ENCODE peak calls at places on chromosome 15, in seven cellular contexts. One of them, this sample, is unnamed.

GRCh38 chr15:40523611-40524010 is 41.2 kb downstream of the CCDC32 start:
- DNase-seq in IMR-90: no peak
- DNase-seq in Right ventricle myocardium superior: no peak
- DNase-seq in T1000: no peak
- DNase-seq in Caki2: no peak
- DNase-seq in A673: no peak
- DNase-seq in ovary: no peak
- DNase-seq in this sample: no peak

GRCh38 chr15:64740361-64741170 is 34.8 kb downstream of the RBPMS2 start:
- DNase-seq in IMR-90: peak
- DNase-seq in Right ventricle myocardium superior: peak
- DNase-seq in T1000: no peak
- DNase-seq in Caki2: no peak
- DNase-seq in A673: peak
- DNase-seq in ovary: peak
- DNase-seq in this sample: no peak

GRCh38 chr15:34986326-34987181 is 1.5 kb downstream of the ZNF770 start:
- DNase-seq in IMR-90: no peak
- DNase-seq in Right ventricle myocardium superior: no peak
- DNase-seq in T1000: no peak
- DNase-seq in Caki2: peak
- DNase-seq in A673: no peak
- DNase-seq in ovary: no peak
- DNase-seq in this sample: no peak

GRCh38 chr15:40927497-40928346 is 1.4 kb upstream of the DLL4 start:
- DNase-seq in IMR-90: no peak
- DNase-seq in Right ventricle myocardium superior: peak
- DNase-seq in T1000: no peak
- DNase-seq in Caki2: no peak
- DNase-seq in A673: no peak
- DNase-seq in ovary: no peak
- DNase-seq in this sample: no peak

GRCh38 chr15:50046159-50046558 is 72.9 kb downstream of the ATP8B4 start:
- DNase-seq in IMR-90: no peak
- DNase-seq in Right ventricle myocardium superior: no peak
- DNase-seq in T1000: no peak
- DNase-seq in Caki2: no peak
- DNase-seq in A673: no peak
- DNase-seq in ovary: no peak
- DNase-seq in this sample: no peak

GRCh38 chr15:39744334-39745103 is 38.1 kb downstream of the FSIP1 start:
- DNase-seq in IMR-90: no peak
- DNase-seq in Right ventricle myocardium superior: no peak
- DNase-seq in T1000: no peak
- DNase-seq in Caki2: no peak
- DNase-seq in A673: no peak
- DNase-seq in ovary: no peak
- DNase-seq in this sample: no peak

GRCh38 chr15:41934843-41935242 is 37.5 kb downstream of the EHD4 start:
- DNase-seq in IMR-90: no peak
- DNase-seq in Right ventricle myocardium superior: no peak
- DNase-seq in T1000: no peak
- DNase-seq in Caki2: no peak
- DNase-seq in A673: peak
- DNase-seq in ovary: no peak
- DNase-seq in this sample: no peak

GRCh38 chr15:74786659-74787165 is 4.8 kb downstream of the CSK start:
- DNase-seq in IMR-90: no peak
- DNase-seq in Right ventricle myocardium superior: peak
- DNase-seq in T1000: no peak
- DNase-seq in Caki2: no peak
- DNase-seq in A673: no peak
- DNase-seq in ovary: no peak
- DNase-seq in this sample: no peak

GRCh38 chr15:70274908-70275307 is 177.2 kb upstream of the TLE3 start:
- DNase-seq in IMR-90: no peak
- DNase-seq in Right ventricle myocardium superior: no peak
- DNase-seq in T1000: no peak
- DNase-seq in Caki2: no peak
- DNase-seq in A673: no peak
- DNase-seq in ovary: no peak
- DNase-seq in this sample: no peak

GRCh38 chr15:99731336-99732267 is 1.6 kb downstream of the LYSMD4 start:
- DNase-seq in IMR-90: no peak
- DNase-seq in Right ventricle myocardium superior: no peak
- DNase-seq in T1000: no peak
- DNase-seq in Caki2: no peak
- DNase-seq in A673: no peak
- DNase-seq in ovary: no peak
- DNase-seq in this sample: no peak

GRCh38 chr15:36278219-36278618 is 301.2 kb upstream of the CDIN1 start:
- DNase-seq in IMR-90: peak
- DNase-seq in Right ventricle myocardium superior: no peak
- DNase-seq in T1000: no peak
- DNase-seq in Caki2: peak
- DNase-seq in A673: peak
- DNase-seq in ovary: no peak
- DNase-seq in this sample: no peak

GRCh38 chr15:89587955-89588354 is 12.7 kb downstream of the TICRR start:
- DNase-seq in IMR-90: peak
- DNase-seq in Right ventricle myocardium superior: no peak
- DNase-seq in T1000: no peak
- DNase-seq in Caki2: no peak
- DNase-seq in A673: peak
- DNase-seq in ovary: no peak
- DNase-seq in this sample: no peak

GRCh38 chr15:52277575-52277974 is 18.0 kb downstream of the MYO5C start:
- DNase-seq in IMR-90: no peak
- DNase-seq in Right ventricle myocardium superior: no peak
- DNase-seq in T1000: no peak
- DNase-seq in Caki2: no peak
- DNase-seq in A673: no peak
- DNase-seq in ovary: no peak
- DNase-seq in this sample: no peak

GRCh38 chr15:63791236-63791635 is 42.5 kb downstream of the HERC1 start:
- DNase-seq in IMR-90: peak
- DNase-seq in Right ventricle myocardium superior: no peak
- DNase-seq in T1000: no peak
- DNase-seq in Caki2: no peak
- DNase-seq in A673: no peak
- DNase-seq in ovary: no peak
- DNase-seq in this sample: no peak

GRCh38 chr15:70186152-70186551 is 88.4 kb upstream of the TLE3 start:
- DNase-seq in IMR-90: no peak
- DNase-seq in Right ventricle myocardium superior: no peak
- DNase-seq in T1000: no peak
- DNase-seq in Caki2: no peak
- DNase-seq in A673: peak
- DNase-seq in ovary: no peak
- DNase-seq in this sample: no peak

GRCh38 chr15:52800852-52801747 is 11.0 kb upstream of the ONECUT1 start:
- DNase-seq in IMR-90: no peak
- DNase-seq in Right ventricle myocardium superior: no peak
- DNase-seq in T1000: no peak
- DNase-seq in Caki2: no peak
- DNase-seq in A673: no peak
- DNase-seq in ovary: no peak
- DNase-seq in this sample: no peak

GRCh38 chr15:85354432-85354831 is 26.0 kb upstream of the AKAP13 start:
- DNase-seq in IMR-90: peak
- DNase-seq in Right ventricle myocardium superior: no peak
- DNase-seq in T1000: peak
- DNase-seq in Caki2: peak
- DNase-seq in A673: peak
- DNase-seq in ovary: no peak
- DNase-seq in this sample: no peak

GRCh38 chr15:44094776-44095175 is 100.3 kb downstream of the FRMD5 start:
- DNase-seq in IMR-90: no peak
- DNase-seq in Right ventricle myocardium superior: no peak
- DNase-seq in T1000: no peak
- DNase-seq in Caki2: no peak
- DNase-seq in A673: peak
- DNase-seq in ovary: no peak
- DNase-seq in this sample: no peak

GRCh38 chr15:60745469-60745971 is 266.6 kb upstream of the ICE2 start:
- DNase-seq in IMR-90: peak
- DNase-seq in Right ventricle myocardium superior: peak
- DNase-seq in T1000: no peak
- DNase-seq in Caki2: no peak
- DNase-seq in A673: peak
- DNase-seq in ovary: peak
- DNase-seq in this sample: no peak

GRCh38 chr15:40112789-40113188 is 4.1 kb upstream of the BMF start:
- DNase-seq in IMR-90: no peak
- DNase-seq in Right ventricle myocardium superior: no peak
- DNase-seq in T1000: no peak
- DNase-seq in Caki2: no peak
- DNase-seq in A673: no peak
- DNase-seq in ovary: no peak
- DNase-seq in this sample: no peak

GRCh38 chr15:32908921-32909320 is 191.1 kb downstream of the GREM1 start:
- DNase-seq in IMR-90: no peak
- DNase-seq in Right ventricle myocardium superior: no peak
- DNase-seq in T1000: no peak
- DNase-seq in Caki2: no peak
- DNase-seq in A673: no peak
- DNase-seq in ovary: no peak
- DNase-seq in this sample: no peak

GRCh38 chr15:88243895-88244787 is 12.4 kb downstream of the NTRK3 start:
- DNase-seq in IMR-90: peak
- DNase-seq in Right ventricle myocardium superior: no peak
- DNase-seq in T1000: no peak
- DNase-seq in Caki2: peak
- DNase-seq in A673: peak
- DNase-seq in ovary: no peak
- DNase-seq in this sample: no peak

GRCh38 chr15:101459579-101460300 is 29.8 kb downstream of the PCSK6 start:
- DNase-seq in IMR-90: no peak
- DNase-seq in Right ventricle myocardium superior: no peak
- DNase-seq in T1000: no peak
- DNase-seq in Caki2: no peak
- DNase-seq in A673: no peak
- DNase-seq in ovary: no peak
- DNase-seq in this sample: no peak

GRCh38 chr15:21261396-21261964 is 178.8 kb downstream of the POTEB3 start:
- DNase-seq in IMR-90: no peak
- DNase-seq in Right ventricle myocardium superior: peak
- DNase-seq in T1000: no peak
- DNase-seq in Caki2: no peak
- DNase-seq in A673: peak
- DNase-seq in ovary: no peak
- DNase-seq in this sample: no peak

GRCh38 chr15:68718468-68718867 is 102.2 kb downstream of the ANP32A start:
- DNase-seq in IMR-90: no peak
- DNase-seq in Right ventricle myocardium superior: no peak
- DNase-seq in T1000: no peak
- DNase-seq in Caki2: no peak
- DNase-seq in A673: no peak
- DNase-seq in ovary: no peak
- DNase-seq in this sample: no peak

GRCh38 chr15:100259266-100259665 is 82.5 kb downstream of the ADAMTS17 start:
- DNase-seq in IMR-90: no peak
- DNase-seq in Right ventricle myocardium superior: no peak
- DNase-seq in T1000: no peak
- DNase-seq in Caki2: no peak
- DNase-seq in A673: no peak
- DNase-seq in ovary: no peak
- DNase-seq in this sample: no peak